ENCODE peak calls at places on chromosome 17, in four cellular contexts. One of them, this sample, is unnamed.

GRCh38 chr17:19387921-19388521 is 1.0 kb upstream of the MFAP4 start:
- DNase-seq in HepG2: no peak
- DNase-seq in GM12878: no peak
- DNase-seq in H1: no peak
- DNase-seq in this sample: no peak

GRCh38 chr17:1977583-1978395 is 47.3 kb downstream of the RTN4RL1 start:
- DNase-seq in H1: no peak
- DNase-seq in GM12878: no peak
- DNase-seq in HepG2: no peak
- DNase-seq in this sample: no peak

GRCh38 chr17:4310349-4311060 is 46.7 kb upstream of the ANKFY1 start:
- DNase-seq in GM12878: no peak
- DNase-seq in HepG2: peak; percentile 90
- DNase-seq in H1: no peak
- DNase-seq in this sample: no peak

GRCh38 chr17:56499799-56500388 is 93.6 kb upstream of the NOG start:
- DNase-seq in H1: no peak
- DNase-seq in GM12878: no peak
- DNase-seq in HepG2: peak; percentile 24
- DNase-seq in this sample: peak; percentile 6

GRCh38 chr17:75151893-75152292 is 2.4 kb downstream of the JPT1 start:
- DNase-seq in H1: no peak
- DNase-seq in HepG2: no peak
- DNase-seq in GM12878: no peak
- DNase-seq in this sample: no peak

GRCh38 chr17:81395600-81396277 is 482 bp downstream of the BAHCC1 start:
- DNase-seq in HepG2: no peak
- DNase-seq in H1: no peak
- DNase-seq in GM12878: no peak
- DNase-seq in this sample: no peak

GRCh38 chr17:48733632-48734327 is 5.2 kb upstream of the HOXB13 start:
- DNase-seq in H1: no peak
- DNase-seq in GM12878: no peak
- DNase-seq in HepG2: no peak
- DNase-seq in this sample: no peak

GRCh38 chr17:37100231-37100630 is 151.5 kb downstream of the AATF start:
- DNase-seq in H1: no peak
- DNase-seq in GM12878: no peak
- DNase-seq in HepG2: no peak
- DNase-seq in this sample: no peak

GRCh38 chr17:38735161-38735997 is 5.2 kb downstream of the CISD3 start:
- DNase-seq in HepG2: peak; percentile 33
- DNase-seq in GM12878: no peak
- DNase-seq in H1: no peak
- DNase-seq in this sample: no peak

GRCh38 chr17:81840826-81841778 is 6.3 kb upstream of the PPP1R27 start:
- DNase-seq in H1: no peak
- DNase-seq in GM12878: no peak
- DNase-seq in HepG2: no peak
- DNase-seq in this sample: no peak

GRCh38 chr17:44628234-44629188 is 27.8 kb upstream of the MEIOC start:
- DNase-seq in HepG2: peak; percentile 29
- DNase-seq in GM12878: peak; percentile 46
- DNase-seq in H1: peak; percentile 61
- DNase-seq in this sample: peak; percentile 38

GRCh38 chr17:42358434-42358833 is 29.8 kb downstream of the STAT3 start:
- DNase-seq in H1: no peak
- DNase-seq in HepG2: no peak
- DNase-seq in GM12878: no peak
- DNase-seq in this sample: no peak

GRCh38 chr17:72119280-72119962 is 1.4 kb upstream of the SOX9 start:
- DNase-seq in HepG2: no peak
- DNase-seq in H1: no peak
- DNase-seq in GM12878: no peak
- DNase-seq in this sample: no peak

GRCh38 chr17:1736348-1737281 is 6.1 kb upstream of the SERPINF2 start:
- DNase-seq in HepG2: peak; percentile 98
- DNase-seq in GM12878: no peak
- DNase-seq in H1: no peak
- DNase-seq in this sample: no peak

GRCh38 chr17:67733371-67733770 is 15.6 kb downstream of the NOL11 start:
- DNase-seq in GM12878: no peak
- DNase-seq in HepG2: no peak
- DNase-seq in H1: no peak
- DNase-seq in this sample: peak; percentile 39

GRCh38 chr17:39767147-39767546 is 29.4 kb downstream of the GRB7 start:
- DNase-seq in GM12878: no peak
- DNase-seq in HepG2: no peak
- DNase-seq in H1: no peak
- DNase-seq in this sample: no peak

GRCh38 chr17:31373150-31374082 is 18.1 kb upstream of the RAB11FIP4 start:
- DNase-seq in H1: no peak
- DNase-seq in HepG2: peak; percentile 42
- DNase-seq in GM12878: peak; percentile 31
- DNase-seq in this sample: no peak

GRCh38 chr17:39252788-39253460 is 27.2 kb upstream of the STAC2 start:
- DNase-seq in H1: no peak
- DNase-seq in GM12878: no peak
- DNase-seq in HepG2: no peak
- DNase-seq in this sample: no peak

GRCh38 chr17:600576-601301 is 113.9 kb downstream of the VPS53 start:
- DNase-seq in GM12878: no peak
- DNase-seq in H1: no peak
- DNase-seq in HepG2: no peak
- DNase-seq in this sample: no peak

GRCh38 chr17:20172378-20172775 is 163.2 kb downstream of the SPECC1 start:
- DNase-seq in H1: no peak
- DNase-seq in HepG2: no peak
- DNase-seq in GM12878: no peak
- DNase-seq in this sample: no peak

GRCh38 chr17:16275024-16275423 is 58.0 kb downstream of the PIGL start:
- DNase-seq in H1: no peak
- DNase-seq in GM12878: no peak
- DNase-seq in HepG2: no peak
- DNase-seq in this sample: no peak
- H3K9me3 ChIP-seq in H1: peaks cover 6% of the 10 kb centered on the region
- H3K9me3 ChIP-seq in GM12878: no peaks in the 10 kb centered on the region
- H3K9me3 ChIP-seq in HepG2: no peaks in the 10 kb centered on the region
- H3K9me3 ChIP-seq in this sample: peaks cover 19% of the 10 kb centered on the region

GRCh38 chr17:83124871-83125514 is 45.6 kb downstream of the METRNL start:
- DNase-seq in HepG2: no peak
- DNase-seq in H1: no peak
- DNase-seq in GM12878: no peak
- DNase-seq in this sample: no peak
- TF ChIP-seq SUZ12 in HepG2: no peak
- TF ChIP-seq SUZ12 in H1: no peak
- TF ChIP-seq SUZ12 in GM12878: no peak
- TF ChIP-seq SUZ12 in this sample: no peak

DNA sequence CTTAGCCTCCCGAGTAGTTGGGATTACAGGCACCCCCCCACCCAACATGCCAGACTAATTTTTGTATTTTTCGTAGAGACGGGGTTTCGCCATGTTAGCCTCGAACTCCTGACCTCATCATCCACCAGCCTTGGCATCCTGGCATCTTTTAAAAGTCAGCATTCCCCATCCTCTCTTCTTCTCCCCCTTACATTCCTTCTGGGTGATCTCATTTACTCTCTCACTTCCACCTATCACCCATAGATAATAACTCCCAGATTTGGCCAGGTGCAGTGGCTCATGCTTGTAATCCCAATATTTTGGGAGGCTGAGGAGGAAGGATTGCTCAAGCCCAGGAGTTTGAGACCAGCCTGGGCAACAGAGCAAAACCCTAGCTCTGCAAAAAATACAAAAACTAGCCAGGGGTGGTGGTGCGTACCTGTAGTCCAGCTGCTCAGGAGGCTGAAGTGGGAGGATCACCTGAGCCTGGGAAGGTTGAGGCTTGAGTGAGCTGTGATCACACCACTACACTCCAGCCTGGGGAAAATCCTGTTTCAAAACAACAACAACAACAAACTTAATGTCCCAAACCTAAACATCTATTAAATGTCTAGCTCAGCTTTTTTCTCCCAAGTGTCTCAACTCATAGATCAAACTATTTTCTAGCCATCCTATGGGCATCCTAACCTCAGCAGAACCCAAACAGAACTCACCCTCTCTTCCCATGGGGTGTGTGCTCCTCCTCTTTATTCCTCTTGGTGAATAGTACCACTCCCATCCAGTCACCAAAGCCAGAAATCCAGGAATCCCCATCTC is 16.1 kb upstream of the SSTR2 start:
- DNase-seq in H1: no peak
- DNase-seq in GM12878: no peak
- DNase-seq in HepG2: no peak
- DNase-seq in this sample: no peak
- H3K9me3 ChIP-seq in H1: peaks cover 6% of the 10 kb centered on the region
- H3K9me3 ChIP-seq in GM12878: peaks cover 11% of the 10 kb centered on the region
- H3K9me3 ChIP-seq in HepG2: peaks cover 8% of the 10 kb centered on the region
- H3K9me3 ChIP-seq in this sample: peaks cover 10% of the 10 kb centered on the region

GRCh38 chr17:7383371-7383741 is 2.5 kb downstream of the TNK1 start:
- DNase-seq in GM12878: no peak
- DNase-seq in H1: no peak
- DNase-seq in HepG2: no peak
- DNase-seq in this sample: no peak

GRCh38 chr17:7379134-7379533 is 1.8 kb upstream of the TNK1 start:
- DNase-seq in H1: no peak
- DNase-seq in HepG2: no peak
- DNase-seq in GM12878: no peak
- DNase-seq in this sample: no peak

GRCh38 chr17:7380321-7380720 is 568 bp upstream of the TNK1 start:
- DNase-seq in GM12878: no peak
- DNase-seq in HepG2: no peak
- DNase-seq in H1: no peak
- DNase-seq in this sample: no peak

GRCh38 chr17:7382901-7383300 is 2.0 kb downstream of the TNK1 start:
- DNase-seq in GM12878: no peak
- DNase-seq in HepG2: no peak
- DNase-seq in H1: no peak
- DNase-seq in this sample: no peak

DNA sequence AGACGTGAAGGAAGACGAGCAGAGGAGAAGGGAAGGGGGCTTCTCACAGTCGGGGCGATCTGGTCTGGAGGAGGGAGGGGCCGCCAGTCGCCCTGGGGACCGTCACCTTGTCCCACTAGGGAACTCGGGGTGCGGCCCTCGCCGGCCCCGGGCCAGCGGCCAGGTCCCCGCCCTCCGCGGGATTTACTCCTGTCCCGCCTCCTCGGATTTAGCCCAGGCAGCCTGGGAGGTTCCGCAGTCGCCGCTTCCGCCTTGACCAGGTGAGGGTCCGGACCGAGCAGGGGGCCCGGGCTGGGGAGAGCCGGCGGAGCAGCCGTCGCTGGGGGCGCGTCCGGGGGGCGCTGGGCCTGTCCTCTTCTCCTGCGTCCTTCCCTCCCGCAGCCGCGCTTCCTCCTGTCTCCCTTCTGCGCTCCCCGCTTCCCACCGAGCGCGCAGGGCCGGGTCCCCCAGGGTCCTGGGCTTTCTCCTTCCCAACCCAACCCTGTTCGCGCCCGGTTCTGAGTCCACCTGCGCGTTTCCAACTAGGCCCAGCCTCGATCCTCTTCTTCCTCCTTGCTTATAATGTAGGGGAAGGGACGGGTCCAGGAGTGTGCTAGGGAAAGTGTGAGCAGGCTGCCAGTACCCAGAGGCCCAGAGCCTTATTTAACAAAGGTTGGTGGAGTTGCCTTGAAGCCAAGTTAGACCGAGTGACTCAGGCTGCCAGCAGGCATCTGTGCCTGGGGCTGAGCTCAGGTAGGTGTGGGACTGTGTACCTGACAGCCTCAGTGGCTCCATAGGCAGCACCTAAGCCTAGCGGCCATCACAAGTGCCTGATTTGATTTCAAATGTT is at the start of gene TNK1:
- DNase-seq in HepG2: peak; percentile 24
- DNase-seq in GM12878: no peak
- DNase-seq in H1: no peak
- DNase-seq in this sample: no peak
- TF ChIP-seq SUZ12 in HepG2: no peak
- TF ChIP-seq SUZ12 in GM12878: no peak
- TF ChIP-seq SUZ12 in H1: no peak
- TF ChIP-seq SUZ12 in this sample: no peak

GRCh38 chr17:80233202-80233601 is 13.0 kb downstream of the SLC26A11 start:
- DNase-seq in HepG2: no peak
- DNase-seq in GM12878: no peak
- DNase-seq in H1: no peak
- DNase-seq in this sample: no peak
- H3K9me3 ChIP-seq in HepG2: peaks cover 9% of the 10 kb centered on the region
- H3K9me3 ChIP-seq in GM12878: peaks cover 9% of the 10 kb centered on the region
- H3K9me3 ChIP-seq in H1: peaks cover 6% of the 10 kb centered on the region
- H3K9me3 ChIP-seq in this sample: peaks cover 25% of the 10 kb centered on the region

GRCh38 chr17:79165756-79166473 is 91.3 kb downstream of the ENGASE start:
- DNase-seq in GM12878: no peak
- DNase-seq in HepG2: no peak
- DNase-seq in H1: no peak
- DNase-seq in this sample: no peak

GRCh38 chr17:79165296-79165695 is 90.7 kb downstream of the ENGASE start:
- DNase-seq in HepG2: no peak
- DNase-seq in GM12878: no peak
- DNase-seq in H1: no peak
- DNase-seq in this sample: no peak

GRCh38 chr17:79162012-79162577 is 87.5 kb downstream of the ENGASE start:
- DNase-seq in H1: no peak
- DNase-seq in GM12878: no peak
- DNase-seq in HepG2: no peak
- DNase-seq in this sample: no peak

GRCh38 chr17:79163071-79163470 is 88.4 kb downstream of the ENGASE start:
- DNase-seq in HepG2: no peak
- DNase-seq in GM12878: no peak
- DNase-seq in H1: no peak
- DNase-seq in this sample: no peak

DNA sequence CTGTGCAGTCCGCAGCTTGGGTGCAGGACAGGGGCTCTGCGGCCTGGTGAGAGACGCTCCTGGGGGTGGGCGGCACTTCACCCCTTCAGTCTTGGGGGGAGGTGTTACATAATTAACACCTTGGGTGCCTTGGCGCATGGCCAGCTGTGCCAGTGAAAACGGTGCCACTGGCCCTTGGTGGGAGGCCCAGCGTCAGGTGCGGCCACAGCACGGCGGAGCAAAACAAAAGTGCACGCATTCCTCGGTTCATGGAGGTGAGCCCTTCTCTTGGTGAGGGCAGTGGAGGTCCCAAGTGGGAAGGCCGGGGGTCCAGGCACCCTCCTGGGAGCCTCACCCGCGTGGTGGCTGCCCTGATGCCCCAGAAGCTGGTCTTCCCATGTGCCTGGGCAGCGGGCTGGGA is 89.8 kb downstream of the ENGASE start:
- DNase-seq in H1: no peak
- DNase-seq in GM12878: no peak
- DNase-seq in HepG2: no peak
- DNase-seq in this sample: no peak
- TF ChIP-seq SUZ12 in H1: no peak
- TF ChIP-seq SUZ12 in GM12878: no peak
- TF ChIP-seq SUZ12 in HepG2: no peak
- TF ChIP-seq SUZ12 in this sample: no peak